ENCODE peak calls at places on chromosome 4, in eight cellular contexts. O is AG04449, U is endodermal cell, Z is transverse colon, F is AG04450, C is left ventricle myocardium inferior, Y is fibroblast of pulmonary artery, T is cardiac fibroblast. K is an unnamed sample.

GRCh38 chr4:149896428-149896827 is 80.8 kb upstream of the IQCM start:
- DNase-seq in C (peak), U (peak), O (no peak), F (no peak), T (peak), Y (peak), Z (no peak), K (peak)

GRCh38 chr4:124427095-124427767 is 285.3 kb downstream of the ANKRD50 start:
- DNase-seq in O (no peak), F (no peak), U (no peak), T (peak), Z (peak), Y (peak), C (no peak), K (no peak)

GRCh38 chr4:71187399-71188196 is 151.2 kb upstream of the SLC4A4 start:
- DNase-seq in O (no peak), Y (no peak), Z (peak), C (peak), F (no peak), U (peak), T (peak), K (peak)

GRCh38 chr4:153486281-153487151 is 20.4 kb downstream of the TMEM131L start:
- DNase-seq in T (peak), U (peak), Z (no peak), Y (peak), F (peak), C (no peak), O (peak), K (peak)

GRCh38 chr4:98728433-98728832 is 70.0 kb upstream of the TSPAN5 start:
- DNase-seq in C (no peak), Z (no peak), F (peak), O (no peak), U (no peak), T (peak), Y (peak), K (peak)

GRCh38 chr4:69907151-69907550 is 23.7 kb upstream of the CSN1S1 start:
- DNase-seq in O (peak), F (no peak), T (peak), U (no peak), Y (peak), C (no peak), Z (no peak), K (peak)

GRCh38 chr4:185914583-185915199 is 102.7 kb upstream of the SORBS2 start:
- DNase-seq in U (no peak), C (no peak), T (peak), O (peak), Z (no peak), F (peak), Y (peak), K (no peak)

GRCh38 chr4:183118585-183118984 is 19.5 kb downstream of the WWC2 start:
- DNase-seq in Y (peak), F (peak), C (no peak), U (no peak), Z (no peak), T (peak), O (peak), K (peak)

GRCh38 chr4:88108747-88109122 is 49.7 kb downstream of the ABCG2 start:
- DNase-seq in T (peak), C (no peak), F (no peak), U (no peak), O (peak), Y (no peak), Z (no peak), K (peak)

GRCh38 chr4:123453006-123453685 is 56.6 kb downstream of the SPRY1 start:
- DNase-seq in T (peak), U (no peak), C (no peak), Z (no peak), Y (no peak), F (no peak), O (no peak), K (peak)

GRCh38 chr4:40059362-40059761 is 2.7 kb downstream of the N4BP2 start:
- DNase-seq in O (no peak), U (no peak), Z (no peak), Y (no peak), C (no peak), F (no peak), T (no peak), K (no peak)

GRCh38 chr4:25172964-25173917 is 13.0 kb upstream of the SEPSECS start:
- DNase-seq in F (peak), T (peak), Y (peak), U (no peak), C (no peak), Z (no peak), O (peak), K (peak)

GRCh38 chr4:37793562-37793961 is 32.9 kb upstream of the PGM2 start:
- DNase-seq in O (no peak), Z (no peak), T (peak), Y (peak), U (no peak), F (no peak), C (no peak), K (peak)

GRCh38 chr4:110610940-110611785 is 11.7 kb downstream of the PITX2 start:
- DNase-seq in O (no peak), T (no peak), Y (no peak), F (no peak), C (no peak), U (peak), Z (peak), K (peak)

GRCh38 chr4:55180980-55181379 is 55.6 kb upstream of the KDR start:
- DNase-seq in T (peak), O (no peak), F (no peak), Z (no peak), Y (no peak), U (no peak), C (no peak), K (no peak)

GRCh38 chr4:102867278-102868152 is 1.3 kb upstream of the CISD2 start:
- DNase-seq in F (no peak), Z (no peak), U (no peak), T (no peak), O (no peak), Y (no peak), C (no peak), K (no peak)
- H3K4me3 ChIP-seq in F (peak), Z (peak), U (peak), T (peak), O (peak), Y (peak), C (peak), K (peak)

GRCh38 chr4:80195441-80196139 is 1.7 kb upstream of the PRDM8 start:
- DNase-seq in U (no peak), O (no peak), C (no peak), Y (no peak), T (no peak), F (no peak), Z (no peak), K (no peak)

GRCh38 chr4:80196259-80197131 is 808 bp upstream of the PRDM8 start:
- DNase-seq in F (no peak), U (peak), C (no peak), T (no peak), O (no peak), Y (no peak), Z (no peak), K (no peak)

GRCh38 chr4:80199004-80199579 is 1.8 kb downstream of the PRDM8 start:
- DNase-seq in F (no peak), T (no peak), O (no peak), Z (no peak), U (no peak), C (no peak), Y (no peak), K (no peak)

GRCh38 chr4:80197601-80198444 is 520 bp downstream of the PRDM8 start:
- DNase-seq in F (no peak), O (no peak), Z (no peak), T (no peak), U (peak), C (no peak), Y (peak), K (peak)

GRCh38 chr4:80197132-80197573 is at the start of gene PRDM8:
- DNase-seq in Y (peak), F (no peak), C (no peak), Z (no peak), U (peak), T (no peak), O (no peak), K (peak)
- H3K4me3 ChIP-seq in Y (peak), F (peak), C (peak), Z (peak), U (peak), T (peak), O (peak), K (peak)

GRCh38 chr4:173521474-173522159 is 8.4 kb downstream of the HAND2 start:
- DNase-seq in U (no peak), T (no peak), O (no peak), Y (no peak), F (no peak), C (peak), Z (no peak), K (no peak)
- H3K4me3 ChIP-seq in U (peak), T (peak), O (peak), Y (peak), F (peak), C (peak), Z (peak), K (peak)

GRCh38 chr4:53507671-53508286 is 83.5 kb downstream of the LNX1 start:
- DNase-seq in Y (peak), U (no peak), O (no peak), Z (no peak), C (peak), T (peak), F (no peak), K (peak)

GRCh38 chr4:53505947-53506346 is 85.3 kb downstream of the LNX1 start:
- DNase-seq in O (no peak), T (peak), C (no peak), U (no peak), Z (no peak), F (no peak), Y (peak), K (no peak)

GRCh38 chr4:53510316-53510715 is 81.0 kb downstream of the LNX1 start:
- DNase-seq in Y (peak), T (no peak), C (no peak), O (no peak), U (no peak), Z (no peak), F (no peak), K (no peak)

GRCh38 chr4:53508446-53508845 is 82.8 kb downstream of the LNX1 start:
- DNase-seq in O (peak), C (no peak), U (no peak), Y (peak), T (peak), Z (no peak), F (peak), K (peak)

GRCh38 chr4:53507058-53507457 is 84.2 kb downstream of the LNX1 start:
- DNase-seq in F (no peak), U (no peak), T (no peak), Z (no peak), Y (no peak), C (no peak), O (no peak), K (no peak)
- H3K4me3 ChIP-seq in F (no peak), U (no peak), T (peak), Z (no peak), Y (peak), C (peak), O (no peak), K (no peak)

K was measured in GM23248.